ENCODE peak calls at places on chromosomes 3 and 15, in five cellular contexts. One of them, this sample, is unnamed.
A peak's percentile ranks its signal among the peaks of the same experiment; 100 is the strongest.

GRCh38 chr15:74307827-74308642 is 59.4 kb downstream of the CYP11A1 start:
- DNase-seq in NCI-H460: peak; percentile 53
- DNase-seq in substantia nigra: peak; percentile 8
- DNase-seq in choroid plexus epithelial cell: peak; percentile 83
- DNase-seq in ovary: peak; percentile 63
- DNase-seq in this sample: peak; percentile 59

GRCh38 chr3:37097776-37098175 is 76.6 kb downstream of the LRRFIP2 start:
- DNase-seq in choroid plexus epithelial cell: no peak
- DNase-seq in substantia nigra: no peak
- DNase-seq in NCI-H460: no peak
- DNase-seq in ovary: no peak
- DNase-seq in this sample: no peak

GRCh38 chr3:134822065-134822464 is 27.0 kb downstream of the EPHB1 start:
- DNase-seq in choroid plexus epithelial cell: no peak
- DNase-seq in substantia nigra: no peak
- DNase-seq in ovary: no peak
- DNase-seq in NCI-H460: no peak
- DNase-seq in this sample: no peak

GRCh38 chr3:150055332-150055731 is 84.6 kb upstream of the PFN2 start:
- DNase-seq in NCI-H460: no peak
- DNase-seq in ovary: no peak
- DNase-seq in choroid plexus epithelial cell: no peak
- DNase-seq in substantia nigra: no peak
- DNase-seq in this sample: no peak

GRCh38 chr15:74615313-74616019 is at the start of gene CLK3:
- DNase-seq in substantia nigra: peak; percentile 85
- DNase-seq in choroid plexus epithelial cell: peak; percentile 92
- DNase-seq in ovary: peak; percentile 97
- DNase-seq in NCI-H460: peak; percentile 85
- DNase-seq in this sample: peak; percentile 85

GRCh38 chr3:115301364-115301860 is 154.3 kb upstream of the ZBTB20 start:
- DNase-seq in ovary: no peak
- DNase-seq in choroid plexus epithelial cell: no peak
- DNase-seq in NCI-H460: no peak
- DNase-seq in substantia nigra: no peak
- DNase-seq in this sample: no peak

GRCh38 chr3:153379516-153379915 is 217.5 kb downstream of the RAP2B start:
- DNase-seq in substantia nigra: no peak
- DNase-seq in ovary: no peak
- DNase-seq in NCI-H460: no peak
- DNase-seq in choroid plexus epithelial cell: peak; percentile 29
- DNase-seq in this sample: no peak

GRCh38 chr3:20739814-20740213 is 553.8 kb upstream of the SGO1 start:
- DNase-seq in choroid plexus epithelial cell: no peak
- DNase-seq in ovary: no peak
- DNase-seq in substantia nigra: no peak
- DNase-seq in NCI-H460: no peak
- DNase-seq in this sample: peak; percentile 25

GRCh38 chr3:114406286-114406685 is 112.5 kb downstream of the TIGIT start:
- DNase-seq in substantia nigra: no peak
- DNase-seq in NCI-H460: no peak
- DNase-seq in ovary: no peak
- DNase-seq in choroid plexus epithelial cell: peak; percentile 90
- DNase-seq in this sample: peak; percentile 76

GRCh38 chr3:66747251-66747650 is 246.4 kb upstream of the LRIG1 start:
- DNase-seq in NCI-H460: no peak
- DNase-seq in substantia nigra: no peak
- DNase-seq in choroid plexus epithelial cell: no peak
- DNase-seq in ovary: no peak
- DNase-seq in this sample: no peak

GRCh38 chr15:59689626-59690236 is 611 bp upstream of the BNIP2 start:
- DNase-seq in choroid plexus epithelial cell: peak; percentile 77
- DNase-seq in NCI-H460: peak; percentile 72
- DNase-seq in ovary: peak; percentile 80
- DNase-seq in substantia nigra: peak; percentile 24
- DNase-seq in this sample: peak; percentile 68

GRCh38 chr3:27279153-27279552 is 90.0 kb downstream of the NEK10 start:
- DNase-seq in choroid plexus epithelial cell: peak; percentile 58
- DNase-seq in ovary: no peak
- DNase-seq in NCI-H460: peak; percentile 16
- DNase-seq in substantia nigra: no peak
- DNase-seq in this sample: peak; percentile 15

GRCh38 chr3:38015984-38016383 is 13.5 kb downstream of the PLCD1 start:
- DNase-seq in choroid plexus epithelial cell: no peak
- DNase-seq in ovary: no peak
- DNase-seq in substantia nigra: no peak
- DNase-seq in NCI-H460: no peak
- DNase-seq in this sample: no peak

GRCh38 chr3:82261637-82262036 is 500.2 kb upstream of the GBE1 start:
- DNase-seq in choroid plexus epithelial cell: no peak
- DNase-seq in NCI-H460: no peak
- DNase-seq in substantia nigra: no peak
- DNase-seq in ovary: no peak
- DNase-seq in this sample: no peak

GRCh38 chr15:37536967-37537624 is 397.3 kb upstream of the TMCO5A start:
- DNase-seq in ovary: no peak
- DNase-seq in choroid plexus epithelial cell: no peak
- DNase-seq in NCI-H460: no peak
- DNase-seq in substantia nigra: no peak
- DNase-seq in this sample: peak; percentile 57

GRCh38 chr3:105876745-105877624 is 8.2 kb upstream of the CBLB start:
- DNase-seq in choroid plexus epithelial cell: peak; percentile 52
- DNase-seq in substantia nigra: no peak
- DNase-seq in ovary: no peak
- DNase-seq in NCI-H460: no peak
- DNase-seq in this sample: no peak

GRCh38 chr3:192215-192929 is 4.2 kb upstream of the CHL1 start:
- DNase-seq in choroid plexus epithelial cell: no peak
- DNase-seq in NCI-H460: no peak
- DNase-seq in substantia nigra: no peak
- DNase-seq in ovary: peak; percentile 28
- DNase-seq in this sample: no peak

GRCh38 chr3:177440456-177441105 is 243.3 kb upstream of the TBL1XR1 start:
- DNase-seq in substantia nigra: no peak
- DNase-seq in NCI-H460: no peak
- DNase-seq in choroid plexus epithelial cell: no peak
- DNase-seq in ovary: no peak
- DNase-seq in this sample: peak; percentile 61

GRCh38 chr3:112446343-112446742 is 52.9 kb downstream of the BTLA start:
- DNase-seq in ovary: no peak
- DNase-seq in choroid plexus epithelial cell: peak; percentile 73
- DNase-seq in substantia nigra: no peak
- DNase-seq in NCI-H460: no peak
- DNase-seq in this sample: peak; percentile 72